ENCODE peak calls at places on chromosome X, in nine cellular contexts. Z, N, Q, M, J, W, Y, C and G are unnamed samples.

GRCh38 chrX:10685923-10686595 is 65.7 kb upstream of the MID1 start:
- DNase-seq in W (no peak), M (no peak), Y (no peak), Q (no peak), C (no peak), N (no peak), Z (no peak), J (no peak), G (peak; percentile 1)

GRCh38 chrX:91434351-91435168 is at the start of gene PABPC5:
- DNase-seq in Q (peak; percentile 89), Y (peak; percentile 43), W (peak; percentile 86), M (peak; percentile 89), Z (peak; percentile 55), C (peak; percentile 87), N (peak; percentile 13), J (peak; percentile 74), G (peak; percentile 17)

GRCh38 chrX:3468031-3468430 is 121.6 kb upstream of the MXRA5 start:
- DNase-seq in N (no peak), Q (no peak), M (no peak), W (no peak), Z (no peak), Y (no peak), C (no peak), J (no peak), G (no peak)

GRCh38 chrX:140762061-140762460 is 52.5 kb downstream of the LINC00632 start:
- DNase-seq in J (peak; percentile 25), Z (no peak), C (peak; percentile 68), N (no peak), Y (peak; percentile 81), Q (no peak), W (no peak), M (peak; percentile 76), G (peak; percentile 57)

GRCh38 chrX:148024425-148025148 is 43.5 kb downstream of the FMR1NB start:
- DNase-seq in W (no peak), Z (no peak), N (no peak), Q (no peak), J (no peak), C (no peak), Y (no peak), M (no peak), G (no peak)

GRCh38 chrX:53288173-53288572 is 6.8 kb upstream of the IQSEC2 start:
- DNase-seq in N (no peak), M (no peak), Y (no peak), Z (no peak), J (peak; percentile 54), W (no peak), C (peak; percentile 23), Q (no peak), G (no peak)

GRCh38 chrX:108468486-108468885 is 28.8 kb downstream of the COL4A5 start:
- DNase-seq in Y (peak; percentile 68), J (no peak), M (no peak), Z (peak; percentile 34), C (peak; percentile 69), N (no peak), Q (no peak), W (no peak), G (no peak)

GRCh38 chrX:129980043-129980442 is 2.4 kb upstream of the BCORL1 start:
- DNase-seq in Z (no peak), W (peak; percentile 58), Q (no peak), J (peak; percentile 32), N (no peak), M (peak; percentile 44), Y (no peak), C (no peak), G (no peak)

GRCh38 chrX:118536687-118537461 is 41.3 kb downstream of the DOCK11 start:
- DNase-seq in C (peak; percentile 37), Y (peak; percentile 62), M (no peak), Q (no peak), Z (no peak), W (no peak), N (no peak), J (no peak), G (no peak)

GRCh38 chrX:14095702-14096101 is 66.0 kb upstream of the GEMIN8 start:
- DNase-seq in Z (peak; percentile 3), J (peak; percentile 3), M (peak; percentile 62), N (no peak), W (peak; percentile 10), Y (peak; percentile 78), Q (no peak), C (peak; percentile 42), G (peak; percentile 61)

GRCh38 chrX:3252744-3253143 is 93.7 kb downstream of the MXRA5 start:
- DNase-seq in W (no peak), M (peak; percentile 9), Q (no peak), N (no peak), J (no peak), Y (no peak), C (no peak), Z (no peak), G (no peak)

GRCh38 chrX:108584617-108585211 is 145.1 kb downstream of the COL4A5 start:
- DNase-seq in Z (no peak), J (no peak), N (no peak), Y (peak; percentile 6), C (no peak), W (no peak), Q (no peak), M (peak; percentile 4), G (peak; percentile 18)

GRCh38 chrX:67636532-67636931 is 92.7 kb downstream of the AR start:
- DNase-seq in Y (peak; percentile 21), C (peak; percentile 11), M (no peak), N (no peak), Q (no peak), W (no peak), J (no peak), Z (no peak), G (no peak)
- H3K4me3 ChIP-seq in Y (no peak overlapping the region), C (no peak overlapping the region), M (no peak overlapping the region), N (no peak overlapping the region), Q (no peak overlapping the region), W (no peak overlapping the region), J (no peak overlapping the region), Z (no peak overlapping the region), G (no peak overlapping the region)

GRCh38 chrX:47637546-47638195 is 7.9 kb upstream of the CFP start:
- DNase-seq in Z (no peak), M (no peak), W (peak; percentile 28), C (peak; percentile 54), Y (no peak), N (no peak), J (peak; percentile 37), Q (no peak), G (peak; percentile 73)
- TF ChIP-seq CTCF in Z (no peak), M (no peak), W (no peak), C (peak; percentile 26), Y (no peak), N (no peak), J (peak; percentile 27), Q (no peak), G (peak; percentile 6)

GRCh38 chrX:41337140-41337539 is 3.2 kb downstream of the DDX3X start:
- DNase-seq in W (no peak), N (no peak), C (no peak), Y (peak; percentile 16), J (no peak), Q (no peak), Z (no peak), M (no peak), G (no peak)

GRCh38 chrX:41335590-41336331 is 1.8 kb downstream of the DDX3X start:
- DNase-seq in N (no peak), C (peak; percentile 62), Q (no peak), J (no peak), M (no peak), Z (no peak), Y (peak; percentile 23), W (no peak), G (no peak)

GRCh38 chrX:41339148-41339547 is 5.2 kb downstream of the DDX3X start:
- DNase-seq in Q (no peak), Z (no peak), Y (peak; percentile 35), W (no peak), C (no peak), J (no peak), M (no peak), N (no peak), G (no peak)

GRCh38 chrX:41336447-41336846 is 2.5 kb downstream of the DDX3X start:
- DNase-seq in W (no peak), M (no peak), Z (no peak), J (no peak), Y (no peak), C (no peak), Q (no peak), N (no peak), G (no peak)

DNA sequence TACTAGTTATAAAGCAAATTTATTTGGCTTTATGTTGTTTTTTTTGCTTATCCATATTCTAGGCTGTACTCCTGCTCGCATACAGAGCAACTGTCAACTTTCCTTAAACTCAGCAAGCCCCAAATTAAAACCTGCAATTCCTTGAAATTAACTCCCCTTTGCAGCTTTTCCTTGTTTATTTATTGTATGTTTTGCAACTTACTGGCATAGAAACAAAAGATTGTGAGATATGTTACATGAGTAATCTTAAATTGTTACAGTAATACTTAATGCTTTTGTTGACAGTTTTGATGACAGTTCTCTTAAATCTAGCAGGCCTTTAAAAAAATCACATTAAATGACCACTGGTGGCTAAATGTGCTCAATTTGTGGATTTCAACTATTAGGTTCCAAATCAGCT is 4.5 kb downstream of the DDX3X start:
- DNase-seq in N (no peak), M (no peak), Z (no peak), C (no peak), Q (no peak), J (no peak), W (no peak), Y (no peak), G (no peak)
- H3K4me3 ChIP-seq in N (peak overlapping the region; percentile 44), M (no peak overlapping the region), Z (peak overlapping the region; percentile 10), C (no peak overlapping the region), Q (peak overlapping the region; percentile 74), J (no peak overlapping the region), W (peak overlapping the region; percentile 10), Y (no peak overlapping the region), G (no peak overlapping the region)

GRCh38 chrX:110665636-110666035 is 130.0 kb downstream of the CHRDL1 start:
- DNase-seq in Y (peak; percentile 21), Q (no peak), N (no peak), J (peak; percentile 10), W (no peak), Z (no peak), M (peak; percentile 54), C (peak; percentile 9), G (peak; percentile 19)
- TF ChIP-seq CTCF in Y (peak; percentile 45), Q (no peak), N (no peak), J (peak; percentile 55), W (no peak), Z (peak; percentile 49), M (peak; percentile 44), C (peak; percentile 64), G (peak; percentile 50)

GRCh38 chrX:40007746-40008705 is 89.7 kb downstream of the BCOR start:
- DNase-seq in W (no peak), C (no peak), Z (no peak), Q (no peak), J (no peak), Y (no peak), N (no peak), M (no peak), G (no peak)
- H3K4me3 ChIP-seq in W (no peak overlapping the region), C (no peak overlapping the region), Z (no peak overlapping the region), Q (no peak overlapping the region), J (no peak overlapping the region), Y (no peak overlapping the region), N (peak overlapping the region; percentile 53), M (no peak overlapping the region), G (no peak overlapping the region)